ENCODE peak calls at places on chromosomes 2 and 18, in four cellular contexts. X is ovary, I is A549, M is IMR-90. D is an unnamed sample.

GRCh38 chr2:127004893-127005600 is 101.9 kb downstream of the BIN1 start:
- DNase-seq in M (no peak), X (no peak), I (no peak), D (no peak)

GRCh38 chr2:189146553-189146952 is 33.0 kb downstream of the COL5A2 start:
- DNase-seq in I (no peak), M (no peak), X (no peak), D (no peak)

GRCh38 chr18:24633121-24633520 is 172.7 kb downstream of the HRH4 start:
- DNase-seq in X (no peak), M (peak), I (no peak), D (no peak)

GRCh38 chr18:48300463-48300961 is 108.7 kb downstream of the ZBTB7C start:
- DNase-seq in M (no peak), I (peak), X (no peak), D (peak)

GRCh38 chr2:188444106-188444835 is 152.6 kb downstream of the GULP1 start:
- DNase-seq in M (peak), X (no peak), I (no peak), D (no peak)

GRCh38 chr2:86082768-86083167 is 22.9 kb downstream of the POLR1A start:
- DNase-seq in I (no peak), M (no peak), X (no peak), D (no peak)

GRCh38 chr2:88452980-88453582 is 588 bp upstream of the FOXI3 start:
- DNase-seq in X (no peak), M (no peak), I (no peak), D (no peak)

GRCh38 chr2:111172666-111173065 is 52.0 kb downstream of the BCL2L11 start:
- DNase-seq in I (no peak), X (no peak), M (no peak), D (no peak)

GRCh38 chr2:64391940-64392339 is 62.0 kb upstream of the LGALSL start:
- DNase-seq in I (no peak), M (no peak), X (no peak), D (no peak)
- H3K27ac ChIP-seq in I (no peak), M (no peak), X (no peak), D (peak)

GRCh38 chr2:74529357-74530238 is at the start of the genes AUP1 and HTRA2:
- DNase-seq in M (peak), X (peak), I (peak), D (peak)
- TF ChIP-seq POLR2A in M (peak), X (peak), I (peak), D (peak)

GRCh38 chr2:45237850-45238542 is 228.7 kb upstream of the SIX2 start:
- DNase-seq in I (peak), X (no peak), M (peak), D (no peak)
- TF ChIP-seq CTCF in I (peak), X (no peak), M (peak), D (no peak)

DNA sequence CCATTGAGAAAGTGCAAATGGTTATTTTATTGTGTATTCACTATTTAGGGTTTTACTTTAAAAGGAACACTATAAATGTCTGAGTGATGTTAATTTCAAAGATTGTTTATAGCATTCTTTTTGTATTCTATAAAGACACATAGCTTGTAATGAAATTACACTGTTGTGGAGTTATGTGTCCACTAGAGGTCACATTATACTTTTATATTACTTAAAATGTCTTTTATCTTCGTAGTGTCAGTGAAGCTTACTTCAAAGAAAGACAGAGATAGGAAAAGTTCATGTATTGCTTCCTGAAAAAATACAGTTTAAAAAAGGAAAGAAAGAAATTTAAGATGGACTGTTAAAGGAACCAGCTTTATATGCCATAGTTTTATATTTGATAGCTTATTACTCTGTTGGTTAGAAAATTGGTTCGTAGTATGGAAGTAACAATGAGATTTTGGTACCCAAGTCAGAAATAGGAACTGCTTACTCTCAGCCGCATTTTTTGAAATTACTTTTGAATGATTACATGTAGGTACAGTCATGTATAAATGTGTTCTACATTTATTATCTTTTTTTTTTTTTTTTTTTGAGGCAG is 20.5 kb downstream of the APLF start:
- DNase-seq in I (peak), X (no peak), M (peak), D (no peak)
- H3K27ac ChIP-seq in I (no peak), X (no peak), M (no peak), D (no peak)

DNA sequence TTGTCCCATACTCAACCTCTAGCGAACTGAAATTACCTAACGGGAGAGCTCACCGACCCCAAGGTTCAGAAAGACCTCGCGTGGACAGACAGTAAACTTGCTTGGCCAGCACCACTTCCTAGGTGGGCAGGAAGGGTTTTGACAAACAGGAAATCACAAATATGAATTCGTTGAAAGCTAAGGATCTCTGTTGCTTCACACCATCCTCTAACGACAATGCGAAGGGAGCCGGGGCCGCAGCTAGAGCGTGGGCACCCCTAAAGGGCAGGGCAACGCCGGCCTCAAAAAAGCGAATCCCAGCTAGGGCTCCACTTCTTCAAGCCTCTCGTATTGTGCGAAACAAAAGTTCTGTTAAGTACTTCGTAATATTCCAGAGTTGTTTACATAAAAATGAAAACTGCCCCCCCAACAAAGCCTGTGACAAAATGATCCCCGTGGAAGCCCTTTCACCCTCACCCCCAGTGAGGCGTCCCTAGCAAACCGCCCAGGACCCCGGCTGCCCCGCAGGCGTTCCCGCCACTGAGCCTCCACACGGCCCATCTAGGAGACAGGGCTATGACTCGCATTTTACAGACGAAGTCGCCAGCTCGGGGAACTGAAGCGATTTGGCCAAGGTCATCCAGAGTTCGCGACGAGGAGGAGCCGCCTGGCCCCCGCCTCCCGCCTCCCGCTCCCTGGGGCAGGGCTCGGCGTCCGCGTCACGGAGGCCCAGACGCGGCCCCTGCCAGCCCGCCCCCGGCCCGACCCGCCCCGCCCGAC is 548 bp downstream of the KANSL3 start:
- DNase-seq in I (peak), M (peak), X (peak), D (peak)
- TF ChIP-seq POLR2A in I (no peak), M (peak), X (no peak), D (no peak)

GRCh38 chr18:60413944-60414547 is 41.5 kb upstream of the MC4R start:
- DNase-seq in I (peak), X (no peak), M (peak), D (no peak)
- TF ChIP-seq CTCF in I (peak), X (no peak), M (peak), D (peak)

DNA sequence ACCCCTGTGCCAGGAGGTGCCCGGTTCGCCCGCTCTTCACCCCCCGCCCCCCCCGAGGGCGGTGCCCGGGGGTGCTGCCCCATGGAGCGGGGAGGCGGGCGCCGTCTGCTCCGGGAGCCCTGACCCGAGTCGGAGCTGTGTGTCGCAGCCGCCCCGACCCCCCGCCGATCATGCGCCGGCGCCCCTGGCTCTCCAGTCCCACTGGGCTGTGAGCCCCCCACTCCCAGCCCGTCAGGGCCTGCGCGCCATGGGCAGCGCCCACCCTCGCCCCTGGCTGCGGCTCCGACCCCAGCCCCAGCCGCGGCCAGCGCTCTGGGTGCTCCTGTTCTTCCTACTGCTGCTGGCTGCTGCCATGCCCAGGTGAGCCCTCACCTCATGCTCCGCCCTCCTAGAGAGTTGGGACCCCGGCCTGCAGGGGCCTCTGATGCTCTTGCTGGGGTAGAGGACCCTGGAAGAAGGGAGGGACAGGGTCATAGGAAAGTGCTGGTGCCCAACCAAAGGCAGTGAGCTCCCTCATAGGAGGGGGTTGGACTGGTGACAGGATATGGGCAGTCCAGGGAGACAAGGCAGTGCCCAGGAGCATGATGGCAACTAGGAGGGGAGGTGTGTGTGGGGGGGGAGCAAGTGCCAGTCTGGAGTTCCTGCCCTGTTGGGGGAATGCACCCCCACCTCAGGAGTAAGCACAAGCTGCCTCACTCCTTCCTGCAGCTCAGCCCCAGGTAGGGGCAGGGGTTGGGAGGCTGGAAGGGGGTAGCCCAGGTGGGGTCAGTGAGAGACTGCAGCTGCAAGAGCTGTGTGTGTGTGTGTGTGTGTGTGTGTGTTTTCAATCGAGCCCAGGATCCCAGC is at the start of gene WNT10A:
- DNase-seq in M (no peak), X (no peak), I (no peak), D (no peak)
- H3K27ac ChIP-seq in M (no peak), X (no peak), I (no peak), D (no peak)